ENCODE peak calls at places on chromosomes 12 and 14, in nine cellular contexts. Y, D, E, O, K, W, M, R and C are unnamed samples.

GRCh38 chr12:119200601-119201000 is 21.9 kb downstream of the HSPB8 start:
- DNase-seq in Y (no peak), D (no peak), M (no peak), K (no peak), E (no peak), W (no peak), R (no peak), O (no peak), C (no peak)

GRCh38 chr12:68271346-68271745 is 17.9 kb upstream of the IL22 start:
- DNase-seq in R (no peak), Y (peak), E (no peak), O (no peak), M (no peak), K (no peak), W (no peak), D (no peak), C (no peak)

GRCh38 chr12:76568130-76568529 is 8.6 kb upstream of the OSBPL8 start:
- DNase-seq in R (no peak), E (no peak), Y (no peak), W (no peak), M (no peak), D (no peak), K (no peak), O (no peak), C (no peak)

GRCh38 chr14:95915326-95915725 is 38.7 kb downstream of the TUNAR start:
- DNase-seq in E (no peak), W (no peak), K (no peak), M (no peak), Y (no peak), D (no peak), R (no peak), O (peak), C (no peak)

GRCh38 chr12:26940820-26941219 is 2.5 kb downstream of the FGFR1OP2 start:
- DNase-seq in Y (peak), R (no peak), O (no peak), E (no peak), W (no peak), K (no peak), M (no peak), D (no peak), C (no peak)

GRCh38 chr14:80955434-80955939 is at the start of gene TSHR:
- DNase-seq in Y (no peak), M (peak), D (no peak), O (peak), K (no peak), E (peak), R (no peak), W (peak), C (no peak)

GRCh38 chr12:130214686-130215370 is 52.6 kb downstream of the FZD10 start:
- DNase-seq in M (no peak), O (peak), R (no peak), W (no peak), D (no peak), K (no peak), E (no peak), Y (no peak), C (no peak)

GRCh38 chr14:53044486-53044885 is 93.6 kb upstream of the FERMT2 start:
- DNase-seq in O (no peak), D (no peak), E (no peak), W (no peak), R (no peak), Y (peak), K (no peak), M (no peak), C (peak)

GRCh38 chr14:67975429-67975828 is 155.8 kb downstream of the RAD51B start:
- DNase-seq in M (no peak), O (no peak), E (no peak), D (no peak), K (no peak), Y (no peak), W (no peak), R (no peak), C (no peak)

GRCh38 chr14:23566112-23566781 is 1.3 kb downstream of the AP1G2 start:
- DNase-seq in Y (no peak), D (no peak), K (no peak), W (no peak), E (no peak), O (no peak), R (no peak), M (no peak), C (no peak)

GRCh38 chr14:88825503-88825902 is 1.1 kb downstream of the TTC8 start:
- DNase-seq in O (no peak), K (no peak), R (no peak), D (no peak), Y (no peak), E (no peak), W (no peak), M (no peak), C (no peak)

GRCh38 chr14:21940887-21941855 is 267.6 kb upstream of the OR4E1 start:
- DNase-seq in E (peak), K (no peak), Y (no peak), O (peak), W (no peak), R (no peak), D (peak), M (peak), C (no peak)

GRCh38 chr12:120229071-120229582 is 28.2 kb upstream of the RPLP0 start:
- DNase-seq in R (no peak), E (no peak), Y (no peak), K (no peak), W (peak), M (no peak), O (peak), D (no peak), C (no peak)

GRCh38 chr12:55847603-55848329 is 5.0 kb upstream of the MMP19 start:
- DNase-seq in M (no peak), W (peak), D (no peak), E (no peak), R (peak), Y (peak), K (peak), O (peak), C (peak)

GRCh38 chr12:123903301-123904065 is 69.1 kb downstream of the CCDC92 start:
- DNase-seq in Y (no peak), O (no peak), W (no peak), M (no peak), E (no peak), R (no peak), D (no peak), K (no peak), C (no peak)

GRCh38 chr14:99318091-99318958 is 46.3 kb upstream of the BCL11B start:
- DNase-seq in E (no peak), R (no peak), K (peak), O (peak), M (no peak), W (no peak), Y (no peak), D (peak), C (no peak)

GRCh38 chr12:26848156-26848825 is 15.3 kb upstream of the ITPR2 start:
- DNase-seq in Y (no peak), K (no peak), R (no peak), M (no peak), E (no peak), D (no peak), W (no peak), O (no peak), C (no peak)

GRCh38 chr12:6532051-6532926 is 2.0 kb upstream of the GAPDH start:
- DNase-seq in O (peak), W (peak), D (peak), R (no peak), K (peak), M (no peak), E (peak), Y (peak), C (peak)

GRCh38 chr12:15306605-15307004 is 15.7 kb upstream of the PTPRO start:
- DNase-seq in Y (no peak), E (no peak), K (no peak), O (no peak), R (no peak), W (no peak), D (no peak), M (no peak), C (no peak)

GRCh38 chr12:3680919-3681594 is 71.9 kb downstream of the CRACR2A start:
- DNase-seq in E (no peak), M (no peak), R (peak), Y (peak), O (no peak), W (peak), D (peak), K (peak), C (no peak)

GRCh38 chr12:51388066-51388799 is 3.0 kb downstream of the GALNT6 start:
- DNase-seq in W (peak), M (no peak), R (no peak), Y (no peak), K (no peak), D (peak), E (no peak), O (peak), C (peak)

GRCh38 chr12:53399896-53400295 is 19.9 kb downstream of the SP1 start:
- DNase-seq in R (no peak), O (no peak), W (no peak), M (no peak), D (no peak), K (no peak), E (no peak), Y (no peak), C (no peak)

GRCh38 chr12:112107306-112107705 is 1.3 kb downstream of the NAA25 start:
- DNase-seq in O (no peak), D (no peak), E (no peak), R (no peak), W (no peak), K (no peak), M (no peak), Y (no peak), C (no peak)

GRCh38 chr12:116636636-116637519 is 77.7 kb downstream of the MAP1LC3B2 start:
- DNase-seq in K (no peak), Y (no peak), D (no peak), M (no peak), E (peak), R (peak), W (no peak), O (no peak), C (no peak)

GRCh38 chr12:123741937-123742572 is 20.0 kb upstream of the DNAH10 start:
- DNase-seq in R (no peak), E (no peak), M (no peak), D (no peak), Y (no peak), W (no peak), K (no peak), O (no peak), C (no peak)

GRCh38 chr12:111807232-111807631 is 34.8 kb upstream of the MAPKAPK5 start:
- DNase-seq in Y (no peak), W (no peak), R (no peak), M (no peak), O (no peak), E (no peak), K (peak), D (no peak), C (no peak)

GRCh38 chr12:87344699-87345098 is 684.5 kb downstream of the C12orf50 start:
- DNase-seq in M (no peak), O (peak), E (no peak), K (no peak), W (no peak), R (no peak), Y (no peak), D (no peak), C (no peak)

GRCh38 chr12:66717049-66717448 is 38.2 kb upstream of the GRIP1 start:
- DNase-seq in E (no peak), W (no peak), M (no peak), Y (no peak), R (no peak), K (no peak), D (no peak), O (no peak), C (no peak)

GRCh38 chr14:60090864-60091519 is 731 bp upstream of the PCNX4 start:
- DNase-seq in R (peak), K (peak), O (peak), E (peak), W (peak), Y (peak), M (no peak), D (peak), C (peak)

GRCh38 chr12:1593232-1594044 is 943 bp downstream of the FBXL14 start:
- DNase-seq in W (peak), O (peak), R (peak), Y (no peak), D (peak), E (no peak), K (peak), M (peak), C (no peak)

GRCh38 chr14:102939329-102939728 is 16.9 kb downstream of the AMN start:
- DNase-seq in W (no peak), M (no peak), Y (no peak), E (no peak), O (no peak), K (no peak), R (no peak), D (no peak), C (no peak)

GRCh38 chr14:95770777-95771176 is 56.9 kb upstream of the TCL1A start:
- DNase-seq in M (no peak), O (no peak), K (no peak), R (no peak), D (peak), W (no peak), Y (no peak), E (no peak), C (no peak)

GRCh38 chr12:131486831-131487230 is 224.1 kb upstream of the SFSWAP start:
- DNase-seq in R (no peak), D (no peak), W (no peak), K (no peak), Y (no peak), M (no peak), O (peak), E (no peak), C (no peak)

GRCh38 chr12:119693006-119693405 is 25.1 kb downstream of the PRKAB1 start:
- DNase-seq in E (no peak), R (peak), W (no peak), M (no peak), O (no peak), Y (no peak), K (peak), D (peak), C (peak)

GRCh38 chr14:31026395-31027096 is 367 bp upstream of the STRN3 start:
- DNase-seq in Y (peak), K (peak), O (peak), D (peak), R (peak), M (peak), W (peak), E (peak), C (peak)

DNA sequence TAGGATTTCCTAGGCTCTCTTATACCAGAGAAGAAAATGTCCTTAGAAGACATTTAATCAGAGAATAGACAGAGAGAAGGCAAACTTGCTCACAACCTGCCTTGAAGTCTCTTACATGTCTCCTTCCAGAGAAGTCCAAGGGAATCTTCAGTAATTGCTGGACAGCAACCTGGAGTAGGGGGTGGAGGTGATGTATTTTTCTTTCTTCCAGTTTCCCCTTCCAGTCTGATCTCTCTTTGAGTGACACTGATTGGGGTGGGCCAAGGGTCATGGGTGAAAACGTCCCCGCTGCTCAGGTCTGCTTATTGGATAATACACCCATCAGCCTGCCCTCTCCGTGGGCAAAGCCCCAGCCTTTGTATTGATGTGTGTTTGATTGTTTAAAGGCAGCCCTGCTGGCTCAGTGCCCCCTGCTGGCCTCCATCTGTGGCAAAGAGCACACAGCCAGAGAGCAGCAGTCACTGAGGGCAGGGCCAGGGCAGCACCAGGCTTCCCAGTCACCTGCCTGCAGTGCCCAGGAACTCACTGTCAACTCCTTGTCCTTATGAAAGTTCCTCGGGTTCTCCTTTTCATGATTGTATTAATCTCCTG is 35.7 kb upstream of the ATP2A2 start:
- DNase-seq in K (peak), D (peak), W (peak), E (no peak), R (no peak), M (peak), Y (no peak), O (peak), C (no peak)
- TF ChIP-seq CTCF in K (peak), D (no peak), W (peak), E (peak), R (peak), M (no peak), Y (peak), O (peak), C (peak)

DNA sequence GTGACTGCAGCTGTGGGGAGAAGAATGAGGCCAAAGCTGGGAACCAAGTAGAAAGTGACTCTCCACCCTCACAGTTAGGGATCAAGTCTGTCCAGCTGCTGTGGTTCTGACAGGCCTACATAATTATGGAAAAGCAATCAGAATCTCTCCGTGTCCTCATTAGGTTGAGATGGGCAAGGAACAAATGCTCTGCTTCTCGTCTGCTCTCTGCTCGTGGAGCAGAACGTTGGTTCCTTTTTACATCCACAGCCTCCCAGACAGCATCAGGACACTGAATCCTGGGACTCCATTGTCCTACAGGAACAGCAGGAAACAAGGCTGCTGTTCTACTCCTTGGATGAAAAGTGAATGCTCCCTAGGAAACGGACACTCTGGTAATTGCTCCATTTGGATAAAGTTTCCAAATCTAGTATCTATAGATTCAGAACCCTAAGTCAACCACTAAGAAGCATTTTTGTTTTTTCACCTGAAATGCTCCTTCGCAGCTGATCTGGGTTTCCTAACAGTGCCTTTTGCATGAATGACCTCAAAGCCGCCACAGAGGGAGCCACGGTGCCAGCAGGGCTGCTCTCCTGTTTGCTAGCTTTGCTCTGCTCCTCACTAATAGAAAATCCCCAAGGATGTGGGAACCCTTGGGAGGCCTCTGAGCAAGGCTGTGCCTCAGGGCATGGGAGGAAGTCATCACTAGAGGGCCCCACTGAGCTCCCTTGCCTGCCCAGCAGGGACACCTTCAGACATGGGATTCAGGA is 102.0 kb downstream of the EGLN3 start:
- DNase-seq in W (peak), R (peak), M (peak), Y (peak), K (peak), D (peak), O (peak), E (peak), C (no peak)
- TF ChIP-seq CTCF in W (peak), R (peak), M (peak), Y (peak), K (peak), D (peak), O (peak), E (peak), C (peak)

GRCh38 chr14:58701576-58701975 is 63.8 kb downstream of the DACT1 start:
- DNase-seq in W (no peak), Y (no peak), D (no peak), E (no peak), R (no peak), O (no peak), K (no peak), M (no peak), C (no peak)

GRCh38 chr14:58702466-58703148 is 64.8 kb downstream of the DACT1 start:
- DNase-seq in O (no peak), W (no peak), E (no peak), R (no peak), K (no peak), D (no peak), M (no peak), Y (no peak), C (no peak)

GRCh38 chr14:58703149-58703509 is 65.4 kb downstream of the DACT1 start:
- DNase-seq in R (no peak), W (no peak), D (no peak), Y (no peak), K (peak), E (no peak), M (no peak), O (no peak), C (no peak)

GRCh38 chr14:58699656-58700055 is 61.9 kb downstream of the DACT1 start:
- DNase-seq in W (no peak), Y (no peak), E (no peak), D (no peak), R (no peak), M (no peak), K (no peak), O (no peak), C (peak)

DNA sequence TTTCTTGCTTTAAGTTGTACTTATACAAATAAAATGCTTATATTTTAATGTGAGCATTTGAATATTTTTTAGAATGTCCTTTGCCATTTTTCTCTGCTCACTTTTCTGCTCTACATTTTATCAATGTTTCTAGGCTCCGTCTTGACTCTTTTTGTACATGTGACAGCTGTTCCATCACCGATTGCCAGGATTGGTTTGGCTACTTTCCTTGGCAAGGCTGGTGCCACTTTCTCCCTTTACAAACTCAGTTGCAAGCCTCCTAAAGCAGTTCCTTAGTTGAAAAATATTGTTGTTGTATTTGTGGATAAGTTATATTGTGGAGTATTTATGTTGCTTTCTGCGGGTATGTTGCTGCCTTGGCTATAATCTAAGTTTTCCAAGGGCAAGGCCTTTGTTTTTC is 63.4 kb downstream of the DACT1 start:
- DNase-seq in Y (no peak), M (no peak), E (no peak), D (no peak), O (no peak), R (no peak), K (no peak), W (no peak), C (no peak)
- TF ChIP-seq CTCF in Y (no peak), M (no peak), E (no peak), D (no peak), O (no peak), R (no peak), K (no peak), W (no peak), C (no peak)

GRCh38 chr14:69288001-69288771 is 28.2 kb downstream of the GALNT16 start:
- DNase-seq in D (peak), R (no peak), K (peak), O (peak), W (peak), E (peak), M (peak), Y (no peak), C (peak)
- TF ChIP-seq CTCF in D (no peak), R (peak), K (peak), O (peak), W (peak), E (peak), M (no peak), Y (peak), C (peak)

GRCh38 chr12:32343496-32343895 is 55.9 kb upstream of the FGD4 start:
- DNase-seq in D (no peak), R (no peak), E (no peak), W (no peak), M (no peak), K (no peak), O (no peak), Y (no peak), C (no peak)

DNA sequence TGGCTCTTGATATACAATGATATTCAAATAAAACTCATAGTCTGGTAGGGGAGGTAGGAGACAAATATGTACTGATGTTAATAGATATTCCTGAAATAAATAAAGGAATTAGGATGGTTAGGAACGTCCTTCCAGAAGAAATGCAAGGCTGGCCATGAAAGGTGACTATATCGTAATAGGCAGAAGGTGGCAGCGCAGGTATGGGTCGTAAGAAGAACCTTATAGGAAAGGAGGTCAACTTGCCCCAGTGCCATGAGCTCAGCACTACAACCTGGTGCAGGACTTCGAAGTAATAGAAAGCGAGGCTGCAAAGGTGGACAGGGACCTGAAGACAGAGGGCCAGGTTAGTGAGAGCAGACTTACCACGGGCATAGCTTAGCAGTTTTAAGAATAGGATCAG is 55.3 kb upstream of the FGD4 start:
- DNase-seq in R (no peak), W (no peak), K (no peak), Y (no peak), E (no peak), M (no peak), O (peak), D (peak), C (no peak)
- TF ChIP-seq CTCF in R (no peak), W (no peak), K (no peak), Y (no peak), E (peak), M (no peak), O (peak), D (no peak), C (no peak)